ENCODE peak calls at places on chromosomes 1 and 21, in nine cellular contexts. I, C, D, Y, E, X, K, W and U are unnamed samples. For H3K4me1, the result is how much of the 10 kb centered on the place peaks cover.

GRCh38 chr1:99173282-99173681 is 91.0 kb upstream of the PLPPR4 start:
- DNase-seq in X (no peak), W (no peak), Y (no peak), D (peak), E (no peak), C (no peak), K (no peak), I (no peak), U (no peak)

GRCh38 chr1:237938553-237938952 is 47.8 kb upstream of the ZP4 start:
- DNase-seq in D (no peak), Y (peak), C (peak), W (peak), E (no peak), I (peak), K (no peak), X (no peak), U (peak)

GRCh38 chr1:184954232-184954995 is 19.9 kb downstream of the NIBAN1 start:
- DNase-seq in E (peak), C (no peak), X (no peak), K (no peak), W (no peak), Y (no peak), D (peak), I (no peak), U (no peak)

GRCh38 chr1:204841798-204842197 is 28.9 kb upstream of the NFASC start:
- DNase-seq in E (no peak), C (no peak), Y (no peak), W (no peak), K (no peak), D (no peak), I (no peak), X (no peak), U (no peak)

GRCh38 chr21:37478821-37479220 is 112.2 kb downstream of the DYRK1A start:
- DNase-seq in Y (no peak), X (no peak), D (no peak), E (no peak), C (no peak), I (no peak), K (no peak), W (no peak), U (no peak)

GRCh38 chr1:84390231-84390630 is 8.1 kb upstream of the DNASE2B start:
- DNase-seq in E (peak), X (no peak), Y (no peak), W (no peak), C (no peak), K (no peak), I (no peak), D (no peak), U (peak)

GRCh38 chr21:45456836-45457160 is 51.8 kb downstream of the COL18A1 start:
- DNase-seq in E (no peak), Y (no peak), K (no peak), D (no peak), W (no peak), I (no peak), X (no peak), C (no peak), U (no peak)

GRCh38 chr1:98005326-98006010 is 84.6 kb upstream of the DPYD start:
- DNase-seq in K (peak), I (peak), D (peak), C (no peak), W (no peak), X (no peak), E (peak), Y (no peak), U (peak)

GRCh38 chr1:232833966-232834535 is 28.8 kb downstream of the MAP10 start:
- DNase-seq in C (no peak), X (no peak), Y (no peak), I (no peak), D (no peak), K (no peak), W (no peak), E (no peak), U (no peak)

GRCh38 chr21:17732306-17732705 is 86.8 kb downstream of the C21orf91 start:
- DNase-seq in W (no peak), D (no peak), I (no peak), C (no peak), Y (no peak), E (peak), X (no peak), K (peak), U (peak)

GRCh38 chr1:4022715-4023114 is 122.6 kb upstream of the C1orf174 start:
- DNase-seq in X (no peak), E (no peak), K (no peak), D (no peak), W (no peak), Y (no peak), C (no peak), I (no peak), U (no peak)

GRCh38 chr1:27959792-27960603 is at the start of gene XKR8:
- DNase-seq in X (no peak), W (peak), D (peak), E (peak), I (peak), K (peak), Y (peak), C (peak), U (peak)

GRCh38 chr1:2606004-2606805 is 19.6 kb downstream of the PRXL2B start:
- DNase-seq in K (no peak), X (no peak), C (no peak), I (no peak), D (no peak), E (no peak), Y (no peak), W (no peak), U (no peak)

GRCh38 chr1:212211371-212211770 is 73.8 kb upstream of the PPP2R5A start:
- DNase-seq in E (no peak), W (no peak), D (no peak), I (no peak), C (no peak), X (no peak), Y (no peak), K (no peak), U (no peak)

GRCh38 chr1:52769346-52770033 is 43.2 kb downstream of the ZYG11B start:
- DNase-seq in Y (no peak), W (no peak), D (no peak), E (no peak), X (no peak), I (no peak), K (no peak), C (no peak), U (no peak)

GRCh38 chr1:91603409-91603808 is 102.8 kb downstream of the CDC7 start:
- DNase-seq in D (no peak), I (no peak), K (no peak), C (no peak), X (no peak), Y (no peak), E (no peak), W (no peak), U (no peak)

GRCh38 chr1:25617626-25618432 is 1.2 kb downstream of the MAN1C1 start:
- DNase-seq in X (no peak), K (no peak), W (peak), E (no peak), Y (no peak), D (peak), C (no peak), I (no peak), U (no peak)

GRCh38 chr1:157000686-157001085 is 44.9 kb downstream of the ARHGEF11 start:
- DNase-seq in I (no peak), C (no peak), X (peak), K (peak), Y (no peak), D (no peak), W (no peak), E (peak), U (peak)

GRCh38 chr1:214261206-214262123 is 19.5 kb upstream of the SMYD2 start:
- DNase-seq in K (peak), C (peak), D (peak), X (peak), E (peak), Y (peak), I (peak), W (peak), U (peak)

GRCh38 chr1:20658166-20658915 is 2.8 kb downstream of the DDOST start:
- DNase-seq in W (no peak), D (no peak), X (no peak), E (no peak), K (no peak), I (no peak), C (no peak), Y (no peak), U (no peak)

GRCh38 chr1:38489844-38490270 is 369.7 kb downstream of the RRAGC start:
- DNase-seq in C (peak), I (peak), W (peak), Y (peak), D (peak), K (peak), E (no peak), X (no peak), U (peak)

GRCh38 chr1:108645479-108646184 is 15.3 kb downstream of the HENMT1 start:
- DNase-seq in K (no peak), Y (no peak), D (no peak), E (no peak), X (no peak), W (peak), I (no peak), C (no peak), U (no peak)
- H3K4me1 ChIP-seq in K (under half), Y (under half), D (under half), E (under half), X (under half), W (under half), I (under half), C (under half), U (under half)

GRCh38 chr1:6274102-6274501 is 13.2 kb upstream of the GPR153 start:
- DNase-seq in D (no peak), Y (no peak), K (no peak), I (no peak), C (no peak), E (no peak), X (no peak), W (no peak), U (no peak)

GRCh38 chr1:6276765-6277555 is 16.1 kb upstream of the GPR153 start:
- DNase-seq in W (no peak), D (no peak), K (no peak), E (no peak), I (no peak), X (no peak), Y (no peak), C (peak), U (no peak)

GRCh38 chr1:6274622-6275139 is 13.8 kb upstream of the GPR153 start:
- DNase-seq in I (no peak), C (no peak), D (no peak), K (no peak), X (no peak), Y (no peak), E (no peak), W (no peak), U (no peak)

GRCh38 chr1:6278263-6278662 is 17.4 kb upstream of the GPR153 start:
- DNase-seq in E (no peak), X (no peak), Y (no peak), W (no peak), C (no peak), K (no peak), I (no peak), D (no peak), U (no peak)

DNA sequence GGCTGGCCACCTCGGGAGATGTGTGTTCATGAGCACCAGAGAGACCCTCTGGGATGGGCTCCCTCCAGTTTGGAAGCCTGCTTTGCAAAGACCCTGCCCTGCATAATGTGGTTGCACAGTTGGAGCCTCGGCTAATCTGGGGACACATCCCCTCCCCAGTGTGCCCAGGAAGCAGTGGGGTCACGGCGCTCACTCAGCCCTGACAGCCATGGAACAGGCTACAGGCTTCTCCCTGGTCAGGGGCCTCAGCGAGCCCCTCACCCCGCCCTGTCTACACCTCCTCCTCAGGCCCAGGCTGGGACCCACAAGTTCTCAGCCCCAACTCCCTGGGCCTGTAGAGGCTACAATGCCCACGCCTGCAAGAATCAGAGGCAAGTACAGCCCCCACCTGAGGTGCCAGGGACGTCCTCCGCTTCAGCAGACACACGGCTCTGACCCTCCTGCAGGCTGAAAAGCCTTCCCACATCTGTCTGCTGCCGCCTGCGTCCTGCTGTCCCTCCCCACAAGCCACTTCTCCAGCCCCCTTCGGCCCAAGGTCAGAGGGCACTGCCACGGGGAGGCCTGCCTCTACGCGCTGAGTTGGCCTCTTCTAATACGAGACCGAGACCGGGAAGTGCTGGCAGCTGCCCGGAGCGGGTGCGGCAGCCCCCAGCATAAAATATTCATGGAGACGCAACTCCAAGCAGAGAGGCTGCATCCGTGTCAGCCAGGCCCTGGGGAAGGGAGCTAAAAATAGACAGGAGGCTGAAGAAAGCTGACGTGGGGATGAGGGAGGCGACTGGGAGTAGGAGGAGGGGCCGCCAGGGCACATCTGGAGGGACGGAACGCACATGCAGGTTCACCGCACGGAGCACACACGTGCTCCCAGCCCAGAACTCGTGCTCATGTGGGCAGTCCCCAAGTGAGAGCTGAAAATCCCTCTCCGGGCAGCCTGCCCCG is 15.2 kb upstream of the GPR153 start:
- DNase-seq in I (no peak), Y (peak), X (no peak), E (no peak), W (peak), D (peak), C (peak), K (no peak), U (no peak)
- H3K27ac ChIP-seq in I (no peak), Y (no peak), X (no peak), E (no peak), W (peak), D (peak), C (no peak), K (no peak), U (no peak)

DNA sequence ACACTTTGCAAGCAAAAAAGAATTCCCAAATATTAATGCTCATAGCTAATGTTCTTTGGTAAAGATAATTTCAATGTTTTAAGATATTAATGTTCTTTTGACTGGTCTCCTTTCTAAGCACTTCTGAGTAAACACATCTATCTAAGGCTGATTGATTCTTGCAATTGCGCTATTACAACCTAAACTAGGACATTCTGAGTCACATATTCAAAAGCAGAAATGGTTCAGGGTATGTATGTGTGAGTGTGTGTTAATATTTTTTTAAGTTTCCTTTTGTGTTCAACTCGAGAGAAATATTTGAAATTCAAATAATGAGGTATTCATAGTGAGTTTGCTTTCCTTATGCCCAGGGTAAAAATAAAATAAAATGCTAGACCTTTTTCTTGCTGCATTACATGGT is 203.6 kb upstream of the GRIK3 start:
- DNase-seq in E (no peak), C (no peak), I (no peak), W (no peak), X (no peak), Y (no peak), D (no peak), K (no peak), U (no peak)
- H3K4me2 ChIP-seq in E (no peak), C (no peak), I (no peak), W (no peak), X (no peak), Y (no peak), D (no peak), K (no peak), U (no peak)

GRCh38 chr1:109618614-109619404 is 607 bp downstream of the GNAT2 start:
- DNase-seq in W (no peak), K (no peak), I (no peak), X (no peak), C (no peak), Y (no peak), D (no peak), E (no peak), U (no peak)

GRCh38 chr1:109615879-109616278 is 3.5 kb downstream of the GNAT2 start:
- DNase-seq in W (no peak), X (no peak), E (no peak), C (no peak), I (no peak), D (no peak), K (peak), Y (no peak), U (no peak)

GRCh38 chr1:109619405-109619654 is at the start of gene GNAT2:
- DNase-seq in E (no peak), I (no peak), Y (no peak), X (no peak), D (no peak), K (no peak), C (no peak), W (no peak), U (no peak)

GRCh38 chr1:109619655-109620395 is at the start of gene AMPD2:
- DNase-seq in E (peak), W (peak), Y (peak), I (peak), C (peak), K (peak), D (peak), X (no peak), U (peak)

DNA sequence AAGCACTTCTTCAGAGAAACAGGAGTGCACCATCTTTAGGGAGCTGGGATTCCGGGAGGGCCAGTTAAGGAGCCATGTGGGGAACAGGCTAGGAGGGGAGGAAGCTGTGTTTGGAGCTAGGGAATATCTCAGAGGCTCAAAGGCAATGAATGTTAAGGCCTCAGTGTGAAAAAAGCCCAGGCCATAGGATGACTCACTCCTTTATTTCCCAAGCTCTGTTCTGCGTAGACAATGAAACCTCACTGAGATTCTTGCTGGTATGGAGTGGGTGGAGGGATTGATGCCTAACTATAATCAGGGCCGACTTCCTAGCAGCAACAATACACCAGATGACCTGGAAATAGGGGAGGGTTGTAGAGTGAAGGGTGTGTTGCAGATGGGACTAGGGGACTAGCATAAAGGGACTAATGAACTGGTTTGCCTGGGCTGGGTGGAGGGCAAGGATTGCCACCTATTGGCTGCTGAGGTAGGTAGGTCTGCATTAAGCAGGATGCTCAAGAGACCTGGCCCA is 2.1 kb downstream of the GNAT2 start:
- DNase-seq in Y (peak), X (no peak), E (peak), W (peak), I (peak), K (peak), C (no peak), D (peak), U (peak)
- H3K4me1 ChIP-seq in Y (under half), X (under half), E (under half), W (under half), I (under half), K (half or more), C (under half), D (under half), U (under half)

DNA sequence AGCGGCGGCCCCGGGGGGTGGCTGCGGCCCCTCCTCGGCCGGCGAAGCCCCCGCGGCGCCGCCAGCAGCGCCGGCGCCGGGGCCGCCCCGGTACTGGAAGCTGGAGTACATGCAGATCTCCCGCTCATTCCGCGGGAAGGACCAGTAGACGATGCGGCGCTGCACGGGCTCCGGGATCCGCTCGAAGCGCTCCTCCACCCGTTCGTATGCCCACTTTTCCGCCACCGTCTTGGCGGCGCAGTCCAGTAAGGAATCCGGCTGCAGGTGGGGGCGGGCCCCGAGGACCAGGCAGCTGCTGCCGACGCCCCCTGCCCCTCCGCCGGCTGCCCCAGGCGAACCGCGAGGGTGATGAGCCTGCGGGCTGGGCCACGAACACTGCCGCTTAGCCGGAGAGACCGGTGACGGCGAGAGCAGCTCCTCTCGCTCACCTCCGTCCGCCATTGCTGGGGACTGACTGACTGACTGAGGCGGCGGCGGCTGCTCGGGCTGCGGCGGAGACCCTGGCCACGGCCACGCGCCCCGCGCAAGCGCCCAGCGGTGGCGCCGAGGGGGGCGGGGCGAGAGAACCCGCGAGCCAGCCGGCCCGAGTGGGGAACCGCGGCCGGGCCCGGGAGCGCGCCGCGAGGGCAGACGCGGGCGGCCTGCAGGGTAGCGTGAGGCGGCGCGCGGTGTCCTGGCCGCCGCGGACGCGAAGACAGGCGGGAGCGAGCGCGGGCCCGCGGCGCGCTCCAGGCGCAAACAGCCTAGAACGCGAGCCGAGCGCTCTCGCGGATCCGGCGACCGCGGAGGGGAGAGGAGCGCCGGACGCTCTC is at the start of gene ZSWIM5:
- DNase-seq in X (no peak), D (peak), W (peak), E (peak), K (peak), I (peak), Y (peak), C (peak), U (peak)
- H3K27ac ChIP-seq in X (no peak), D (no peak), W (no peak), E (no peak), K (no peak), I (peak), Y (no peak), C (no peak), U (no peak)

GRCh38 chr1:110963666-110964399 is at the start of gene LRIF1:
- DNase-seq in K (peak), X (peak), Y (peak), W (peak), E (peak), D (peak), C (peak), I (peak), U (peak)

GRCh38 chr1:110962892-110963665 is 643 bp downstream of the LRIF1 start:
- DNase-seq in W (peak), Y (peak), D (peak), E (peak), I (peak), C (peak), K (peak), X (no peak), U (peak)

GRCh38 chr1:110961902-110962301 is 1.8 kb downstream of the LRIF1 start:
- DNase-seq in C (no peak), D (no peak), K (no peak), X (no peak), I (no peak), E (no peak), W (no peak), Y (no peak), U (no peak)

GRCh38 chr1:110957798-110958197 is 5.9 kb downstream of the LRIF1 start:
- DNase-seq in K (no peak), D (no peak), C (no peak), I (no peak), E (no peak), W (no peak), X (no peak), Y (no peak), U (no peak)

GRCh38 chr1:110960777-110961420 is 2.8 kb downstream of the LRIF1 start:
- DNase-seq in W (no peak), I (no peak), Y (no peak), C (peak), K (no peak), X (no peak), D (no peak), E (no peak), U (no peak)
- H3K4me2 ChIP-seq in W (peak), I (no peak), Y (no peak), C (peak), K (no peak), X (no peak), D (peak), E (peak), U (peak)